ENCODE peak calls at places on chromosomes 12 and 14, in nine cellular contexts. N is naive thymus-derived CD4-positive, alpha-beta T cell; G is CD8-positive, alpha-beta T cell; S is stimulated activated CD4-positive, alpha-beta T cell treated with anti-CD3 and anti-CD28 coated beads, Interleukin-2, amount 100 ng/mL, for 48 hours; J is pancreas; X is AG08395; T is activated naive CD4-positive, alpha-beta T cell treated with Interleukin-2 at 50 U/mL for 16 hours; M is NCI-H1048; C is stimulated activated naive CD4-positive, alpha-beta T cell treated with Interleukin-2 at 50 U/mL for 16 hours. Q is an unnamed sample.

GRCh38 chr14:80275208-80275850 is 64.0 kb upstream of the DIO2 start:
- DNase-seq in S (no peak), M (no peak), X (peak), N (no peak), C (no peak), T (no peak), J (no peak), G (no peak), Q (peak)

GRCh38 chr14:22099942-22100763 is 426.5 kb upstream of the OR4E1 start:
- DNase-seq in J (peak), C (peak), M (no peak), G (peak), S (peak), X (no peak), T (peak), N (peak), Q (peak)

GRCh38 chr12:20624718-20625117 is 70.4 kb upstream of the SLCO1C1 start:
- DNase-seq in G (no peak), N (no peak), C (no peak), X (peak), M (no peak), J (no peak), T (no peak), S (no peak), Q (peak)

GRCh38 chr12:111038075-111038474 is 117.7 kb upstream of the MYL2 start:
- DNase-seq in S (no peak), M (no peak), N (no peak), X (no peak), C (no peak), J (no peak), G (no peak), T (no peak), Q (no peak)

GRCh38 chr14:79009286-79009685 is 839.1 kb downstream of the NRXN3 start:
- DNase-seq in S (no peak), N (no peak), C (no peak), G (no peak), J (no peak), M (no peak), T (no peak), X (no peak), Q (no peak)

GRCh38 chr12:76762556-76762955 is 1.4 kb upstream of the ZDHHC17 start:
- DNase-seq in C (no peak), X (no peak), T (no peak), J (no peak), M (no peak), N (no peak), G (no peak), S (no peak), Q (no peak)

GRCh38 chr12:115135800-115136211 is 451.8 kb upstream of the TBX3 start:
- DNase-seq in X (peak), J (peak), T (no peak), M (no peak), S (no peak), C (no peak), N (no peak), G (no peak), Q (no peak)

GRCh38 chr14:100902295-100902694 is 1.2 kb downstream of the RTL1 start:
- DNase-seq in J (no peak), X (no peak), T (no peak), G (no peak), N (no peak), M (no peak), S (no peak), C (no peak), Q (no peak)

GRCh38 chr12:1912580-1913376 is 5.7 kb downstream of the CACNA2D4 start:
- DNase-seq in J (no peak), G (no peak), N (no peak), M (no peak), X (peak), C (no peak), T (no peak), S (no peak), Q (no peak)

GRCh38 chr12:21941522-21942376 is 523 bp upstream of the ABCC9 start:
- DNase-seq in G (no peak), S (no peak), N (no peak), T (no peak), C (no peak), X (peak), M (no peak), J (peak), Q (peak)

GRCh38 chr12:39103552-39104165 is 198.3 kb upstream of the CPNE8 start:
- DNase-seq in G (no peak), S (no peak), M (peak), N (peak), X (peak), J (no peak), T (no peak), C (no peak), Q (peak)

GRCh38 chr14:32560213-32560857 is 231.2 kb downstream of the AKAP6 start:
- DNase-seq in C (no peak), J (peak), T (peak), X (peak), M (no peak), N (peak), G (no peak), S (peak), Q (peak)

GRCh38 chr12:116331876-116332275 is 54.4 kb upstream of the MED13L start:
- DNase-seq in X (no peak), T (no peak), S (no peak), C (no peak), M (no peak), N (no peak), G (no peak), J (no peak), Q (peak)

GRCh38 chr12:65524666-65525065 is 246.2 kb downstream of the MSRB3 start:
- DNase-seq in S (no peak), C (no peak), M (no peak), G (no peak), J (no peak), N (no peak), X (peak), T (no peak), Q (peak)

GRCh38 chr12:124436366-124436765 is 131.0 kb downstream of the NCOR2 start:
- DNase-seq in M (no peak), J (no peak), S (no peak), X (peak), T (no peak), N (no peak), G (no peak), C (no peak), Q (peak)

GRCh38 chr14:103472939-103473338 is 49.7 kb downstream of the CKB start:
- DNase-seq in J (no peak), S (no peak), G (no peak), N (no peak), C (no peak), M (no peak), T (no peak), X (no peak), Q (no peak)

GRCh38 chr12:51864701-51865469 is 16.4 kb upstream of the FIGNL2 start:
- DNase-seq in G (no peak), J (no peak), M (no peak), X (peak), T (no peak), C (no peak), N (no peak), S (no peak), Q (no peak)

GRCh38 chr12:131264625-131265024 is 310.9 kb downstream of the ADGRD1 start:
- DNase-seq in C (no peak), M (no peak), X (no peak), N (no peak), T (no peak), G (no peak), S (no peak), J (no peak), Q (no peak)

GRCh38 chr14:35847636-35848035 is 21.5 kb downstream of the BRMS1L start:
- DNase-seq in C (no peak), M (no peak), S (no peak), N (no peak), X (no peak), G (no peak), J (no peak), T (no peak), Q (no peak)

GRCh38 chr14:104249092-104249491 is 110.7 kb downstream of the KIF26A start:
- DNase-seq in X (no peak), M (no peak), J (no peak), S (no peak), G (no peak), T (no peak), N (no peak), C (no peak), Q (no peak)

GRCh38 chr12:42143401-42144173 is 1.1 kb downstream of the GXYLT1 start:
- DNase-seq in N (peak), G (no peak), X (no peak), M (no peak), J (no peak), T (no peak), S (no peak), C (no peak), Q (peak)

GRCh38 chr14:63713058-63713457 is 14.8 kb downstream of the SGPP1 start:
- DNase-seq in X (no peak), M (no peak), J (no peak), C (peak), T (no peak), N (no peak), S (no peak), G (no peak), Q (no peak)

GRCh38 chr12:67220065-67220464 is 49.1 kb upstream of the CAND1 start:
- DNase-seq in S (no peak), M (no peak), C (no peak), J (peak), X (no peak), G (no peak), T (no peak), N (no peak), Q (peak)

GRCh38 chr12:89162704-89163261 is 189.5 kb downstream of the DUSP6 start:
- DNase-seq in G (no peak), C (peak), S (peak), T (peak), N (no peak), M (no peak), X (peak), J (peak), Q (peak)

GRCh38 chr12:18589316-18589715 is 148.5 kb downstream of the PLCZ1 start:
- DNase-seq in J (no peak), T (no peak), M (no peak), S (no peak), C (no peak), G (no peak), N (no peak), X (peak), Q (peak)

GRCh38 chr12:4648099-4648498 is 752 bp downstream of the AKAP3 start:
- DNase-seq in X (no peak), G (no peak), M (no peak), T (no peak), J (no peak), S (no peak), C (no peak), N (no peak), Q (no peak)

GRCh38 chr14:39880106-39880695 is 448.0 kb upstream of the FBXO33 start:
- DNase-seq in G (no peak), T (no peak), M (no peak), X (no peak), S (no peak), N (no peak), J (no peak), C (no peak), Q (no peak)

GRCh38 chr14:70670992-70671651 is 29.4 kb downstream of the TTC9 start:
- DNase-seq in X (peak), S (no peak), C (no peak), J (no peak), N (no peak), T (no peak), M (no peak), G (no peak), Q (no peak)

GRCh38 chr12:22231836-22232235 is 102.7 kb downstream of the ST8SIA1 start:
- DNase-seq in J (no peak), T (no peak), N (no peak), C (no peak), M (no peak), G (no peak), S (no peak), X (no peak), Q (no peak)

GRCh38 chr14:71583705-71584104 is 348.5 kb upstream of the RGS6 start:
- DNase-seq in C (no peak), G (no peak), X (no peak), J (no peak), N (no peak), S (no peak), T (no peak), M (no peak), Q (no peak)

GRCh38 chr12:51351913-51352532 is 5.5 kb upstream of the CELA1 start:
- DNase-seq in S (peak), C (no peak), G (peak), X (peak), T (peak), M (peak), J (peak), N (peak), Q (peak)

GRCh38 chr14:104357689-104358527 is 219.5 kb downstream of the KIF26A start:
- DNase-seq in J (no peak), C (no peak), N (no peak), T (no peak), M (no peak), X (no peak), S (no peak), G (no peak), Q (no peak)